ENCODE peak calls at places on chromosomes 13 and 19, in eight cellular contexts. V, Z, T, R, G, I, C and H are unnamed samples.
A peak's percentile ranks its signal among the peaks of the same experiment; 100 is the strongest.

GRCh38 chr19:2032296-2032941 is 16.9 kb upstream of the BTBD2 start:
- DNase-seq in V (peak; percentile 95), Z (peak; percentile 69), T (peak; percentile 76), R (peak; percentile 89), G (no peak), I (peak; percentile 59), C (peak; percentile 97), H (no peak)

GRCh38 chr19:708154-709141 is at the start of gene PALM:
- DNase-seq in V (peak; percentile 48), Z (no peak), T (no peak), R (no peak), G (no peak), I (no peak), C (no peak), H (no peak)

GRCh38 chr19:2719910-2720776 is 1.0 kb downstream of the DIRAS1 start:
- DNase-seq in V (peak; percentile 60), Z (no peak), T (peak; percentile 22), R (peak; percentile 56), G (no peak), I (no peak), C (no peak), H (no peak)

GRCh38 chr19:46787331-46788100 is 878 bp downstream of the SLC1A5 start:
- DNase-seq in V (peak; percentile 65), Z (no peak), T (peak; percentile 59), R (peak; percentile 76), G (no peak), I (peak; percentile 86), C (peak; percentile 87), H (no peak)

GRCh38 chr19:8445488-8446001 is 770 bp downstream of the HNRNPM start:
- DNase-seq in V (peak; percentile 61), Z (no peak), T (peak; percentile 43), R (no peak), G (peak; percentile 25), I (no peak), C (no peak), H (peak; percentile 47)

GRCh38 chr19:49921871-49922755 is 6.9 kb upstream of the ATF5 start:
- DNase-seq in V (no peak), Z (peak; percentile 22), T (peak; percentile 81), R (peak; percentile 81), G (no peak), I (no peak), C (no peak), H (no peak)

GRCh38 chr13:86856996-86857395 is 814.2 kb upstream of the SLITRK5 start:
- DNase-seq in V (no peak), Z (no peak), T (peak; percentile 84), R (no peak), G (no peak), I (no peak), C (no peak), H (no peak)

GRCh38 chr13:59356607-59357006 is 807.1 kb downstream of the DIAPH3 start:
- DNase-seq in V (peak; percentile 89), Z (no peak), T (peak; percentile 82), R (peak; percentile 5), G (no peak), I (no peak), C (no peak), H (no peak)

GRCh38 chr19:33435706-33436359 is 62.3 kb downstream of the CEBPG start:
- DNase-seq in V (no peak), Z (no peak), T (no peak), R (no peak), G (no peak), I (no peak), C (no peak), H (no peak)

GRCh38 chr19:18644144-18645034 is 7.6 kb downstream of the KLHL26 start:
- DNase-seq in V (no peak), Z (no peak), T (no peak), R (no peak), G (no peak), I (no peak), C (no peak), H (no peak)

GRCh38 chr19:3881272-3882040 is 971 bp downstream of the ATCAY start:
- DNase-seq in V (no peak), Z (no peak), T (no peak), R (no peak), G (no peak), I (no peak), C (no peak), H (no peak)

GRCh38 chr19:42441047-42441440 is 1.7 kb downstream of the CXCL17 start:
- DNase-seq in V (no peak), Z (no peak), T (no peak), R (no peak), G (no peak), I (no peak), C (no peak), H (no peak)

GRCh38 chr19:19561946-19562664 is 24.0 kb downstream of the CILP2 start:
- DNase-seq in V (no peak), Z (no peak), T (no peak), R (no peak), G (no peak), I (no peak), C (no peak), H (no peak)

GRCh38 chr13:48318014-48318713 is 14.6 kb downstream of the RB1 start:
- DNase-seq in V (peak; percentile 28), Z (no peak), T (no peak), R (no peak), G (no peak), I (no peak), C (no peak), H (no peak)

GRCh38 chr19:8580710-8581281 is 3.6 kb upstream of the MYO1F start:
- DNase-seq in V (peak; percentile 80), Z (peak; percentile 38), T (peak; percentile 81), R (peak; percentile 64), G (peak; percentile 81), I (peak; percentile 50), C (peak; percentile 93), H (peak; percentile 86)

GRCh38 chr13:70098669-70099068 is 9.0 kb upstream of the ATXN8OS start:
- DNase-seq in V (no peak), Z (no peak), T (peak; percentile 31), R (no peak), G (no peak), I (no peak), C (no peak), H (no peak)

GRCh38 chr13:34993470-34993869 is 51.4 kb downstream of the NBEA start:
- DNase-seq in V (no peak), Z (no peak), T (peak; percentile 33), R (no peak), G (no peak), I (no peak), C (no peak), H (no peak)

GRCh38 chr13:101530293-101530692 is 77.8 kb downstream of the ITGBL1 start:
- DNase-seq in V (no peak), Z (no peak), T (peak; percentile 75), R (peak; percentile 41), G (no peak), I (no peak), C (no peak), H (no peak)

GRCh38 chr19:35995655-35995993 is 636 bp downstream of the SDHAF1 start:
- DNase-seq in V (peak; percentile 25), Z (no peak), T (peak; percentile 36), R (peak; percentile 22), G (no peak), I (peak; percentile 78), C (no peak), H (peak; percentile 73)

GRCh38 chr19:17610384-17610783 is 54.9 kb downstream of the COLGALT1 start:
- DNase-seq in V (no peak), Z (no peak), T (peak; percentile 49), R (no peak), G (no peak), I (peak; percentile 69), C (no peak), H (peak; percentile 56)

GRCh38 chr19:15623711-15624318 is 8.8 kb downstream of the CYP4F8 start:
- DNase-seq in V (no peak), Z (no peak), T (no peak), R (no peak), G (no peak), I (no peak), C (peak; percentile 68), H (no peak)

GRCh38 chr13:75931116-75931515 is 295.0 kb downstream of the LMO7 start:
- DNase-seq in V (no peak), Z (no peak), T (peak; percentile 10), R (peak; percentile 50), G (no peak), I (no peak), C (no peak), H (no peak)

GRCh38 chr13:100644328-100644727 is 30.3 kb downstream of the TMTC4 start:
- DNase-seq in V (no peak), Z (no peak), T (peak; percentile 6), R (no peak), G (no peak), I (no peak), C (no peak), H (no peak)

GRCh38 chr19:13866463-13867046 is 10.4 kb upstream of the NANOS3 start:
- DNase-seq in V (no peak), Z (no peak), T (no peak), R (no peak), G (no peak), I (no peak), C (no peak), H (no peak)

GRCh38 chr19:19402656-19403372 is 2.7 kb upstream of the GATAD2A start:
- DNase-seq in V (no peak), Z (no peak), T (peak; percentile 46), R (peak; percentile 72), G (no peak), I (no peak), C (no peak), H (no peak)

GRCh38 chr13:25225970-25226369 is 53.9 kb upstream of the AMER2 start:
- DNase-seq in V (no peak), Z (no peak), T (no peak), R (no peak), G (no peak), I (no peak), C (peak; percentile 53), H (no peak)
- TF ChIP-seq CTCF in V (no peak), Z (no peak), T (no peak), R (no peak), G (no peak), I (no peak), C (no peak), H (no peak)

GRCh38 chr19:12140545-12141404 is 625 bp upstream of the ZNF20 start:
- DNase-seq in V (peak; percentile 88), Z (peak; percentile 55), T (peak; percentile 90), R (peak; percentile 80), G (peak; percentile 81), I (no peak), C (peak; percentile 92), H (peak; percentile 81)
- TF ChIP-seq CTCF in V (peak; percentile 97), Z (peak; percentile 89), T (peak; percentile 94), R (peak; percentile 92), G (peak; percentile 91), I (no peak), C (peak; percentile 86), H (peak; percentile 92)

DNA sequence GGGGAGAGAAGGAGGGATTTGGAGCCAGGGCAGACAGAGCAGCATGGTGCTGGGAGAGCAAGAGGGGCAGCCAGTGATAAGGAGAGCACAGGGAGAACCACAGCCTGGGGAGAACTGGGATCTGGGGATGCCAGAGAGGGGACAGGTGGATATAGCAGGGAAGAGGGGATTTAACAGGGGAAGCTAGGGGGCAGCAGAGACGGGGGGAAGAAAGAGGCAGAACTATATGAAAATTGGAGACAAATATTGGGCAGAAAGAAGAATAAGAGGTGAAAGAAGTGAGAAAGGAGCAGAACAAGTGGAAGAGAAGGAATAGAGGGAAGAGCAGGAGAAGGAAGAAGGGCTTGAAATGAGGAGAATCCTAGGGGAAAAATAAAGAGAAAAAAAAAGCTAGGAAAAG is 6.5 kb upstream of the ZNF528 start:
- DNase-seq in V (no peak), Z (no peak), T (no peak), R (no peak), G (no peak), I (no peak), C (no peak), H (no peak)
- TF ChIP-seq CTCF in V (no peak), Z (no peak), T (no peak), R (no peak), G (no peak), I (no peak), C (no peak), H (no peak)

GRCh38 chr13:97067342-97067895 is 73.1 kb upstream of the OXGR1 start:
- DNase-seq in V (no peak), Z (no peak), T (peak; percentile 72), R (peak; percentile 15), G (no peak), I (no peak), C (no peak), H (no peak)
- TF ChIP-seq CTCF in V (no peak), Z (no peak), T (peak; percentile 46), R (no peak), G (no peak), I (no peak), C (peak; percentile 40), H (no peak)